ENCODE peak calls at places on chromosomes 5 and 9, in seven cellular contexts. One of them, this sample, is unnamed.

GRCh38 chr9:19550009-19550408 is 141.2 kb downstream of the ACER2 start:
- DNase-seq in mammary epithelial cell: no peak
- DNase-seq in vagina: no peak
- DNase-seq in fibroblast of mammary gland: no peak
- DNase-seq in progenitor cell of endocrine pancreas: no peak
- DNase-seq in tibial nerve: no peak
- DNase-seq in brain microvascular endothelial cell: no peak
- DNase-seq in this sample: no peak

GRCh38 chr9:123399803-123400378 is 43.9 kb downstream of the CRB2 start:
- DNase-seq in vagina: no peak
- DNase-seq in progenitor cell of endocrine pancreas: no peak
- DNase-seq in tibial nerve: no peak
- DNase-seq in mammary epithelial cell: no peak
- DNase-seq in fibroblast of mammary gland: no peak
- DNase-seq in brain microvascular endothelial cell: no peak
- DNase-seq in this sample: no peak

GRCh38 chr5:68817696-68818695 is 275.8 kb upstream of the SLC30A5 start:
- DNase-seq in brain microvascular endothelial cell: no peak
- DNase-seq in fibroblast of mammary gland: peak
- DNase-seq in mammary epithelial cell: no peak
- DNase-seq in tibial nerve: no peak
- DNase-seq in vagina: no peak
- DNase-seq in progenitor cell of endocrine pancreas: no peak
- DNase-seq in this sample: no peak

GRCh38 chr9:137745541-137745991 is 126.8 kb downstream of the EHMT1 start:
- DNase-seq in mammary epithelial cell: peak
- DNase-seq in tibial nerve: no peak
- DNase-seq in progenitor cell of endocrine pancreas: no peak
- DNase-seq in vagina: no peak
- DNase-seq in fibroblast of mammary gland: no peak
- DNase-seq in brain microvascular endothelial cell: peak
- DNase-seq in this sample: no peak

GRCh38 chr5:17024686-17025180 is 88.6 kb upstream of the MYO10 start:
- DNase-seq in vagina: no peak
- DNase-seq in tibial nerve: no peak
- DNase-seq in progenitor cell of endocrine pancreas: no peak
- DNase-seq in brain microvascular endothelial cell: peak
- DNase-seq in mammary epithelial cell: peak
- DNase-seq in fibroblast of mammary gland: peak
- DNase-seq in this sample: no peak

GRCh38 chr5:16179936-16180788 is 571 bp upstream of the MARCHF11 start:
- DNase-seq in progenitor cell of endocrine pancreas: no peak
- DNase-seq in brain microvascular endothelial cell: no peak
- DNase-seq in mammary epithelial cell: no peak
- DNase-seq in vagina: no peak
- DNase-seq in fibroblast of mammary gland: no peak
- DNase-seq in tibial nerve: no peak
- DNase-seq in this sample: no peak

GRCh38 chr5:20266068-20266467 is 278.1 kb upstream of the CDH18 start:
- DNase-seq in mammary epithelial cell: peak
- DNase-seq in progenitor cell of endocrine pancreas: no peak
- DNase-seq in brain microvascular endothelial cell: no peak
- DNase-seq in fibroblast of mammary gland: no peak
- DNase-seq in tibial nerve: no peak
- DNase-seq in vagina: no peak
- DNase-seq in this sample: no peak

GRCh38 chr5:54902817-54903473 is 82.4 kb downstream of the ESM1 start:
- DNase-seq in brain microvascular endothelial cell: no peak
- DNase-seq in tibial nerve: no peak
- DNase-seq in vagina: no peak
- DNase-seq in mammary epithelial cell: peak
- DNase-seq in progenitor cell of endocrine pancreas: no peak
- DNase-seq in fibroblast of mammary gland: peak
- DNase-seq in this sample: no peak

GRCh38 chr5:73796164-73797141 is 170.5 kb downstream of the ARHGEF28 start:
- DNase-seq in brain microvascular endothelial cell: peak
- DNase-seq in tibial nerve: peak
- DNase-seq in vagina: no peak
- DNase-seq in fibroblast of mammary gland: peak
- DNase-seq in mammary epithelial cell: peak
- DNase-seq in progenitor cell of endocrine pancreas: no peak
- DNase-seq in this sample: peak

GRCh38 chr5:171365351-171365750 is 22.3 kb upstream of the NPM1 start:
- DNase-seq in tibial nerve: no peak
- DNase-seq in mammary epithelial cell: no peak
- DNase-seq in brain microvascular endothelial cell: peak
- DNase-seq in progenitor cell of endocrine pancreas: no peak
- DNase-seq in fibroblast of mammary gland: peak
- DNase-seq in vagina: no peak
- DNase-seq in this sample: no peak

GRCh38 chr5:61802456-61802855 is 470.4 kb downstream of the ZSWIM6 start:
- DNase-seq in mammary epithelial cell: no peak
- DNase-seq in vagina: no peak
- DNase-seq in tibial nerve: no peak
- DNase-seq in progenitor cell of endocrine pancreas: no peak
- DNase-seq in fibroblast of mammary gland: no peak
- DNase-seq in brain microvascular endothelial cell: no peak
- DNase-seq in this sample: no peak

GRCh38 chr9:97910273-97910844 is 11.9 kb downstream of the TRMO start:
- DNase-seq in vagina: no peak
- DNase-seq in fibroblast of mammary gland: no peak
- DNase-seq in brain microvascular endothelial cell: no peak
- DNase-seq in tibial nerve: no peak
- DNase-seq in mammary epithelial cell: peak
- DNase-seq in progenitor cell of endocrine pancreas: no peak
- DNase-seq in this sample: no peak

GRCh38 chr5:59525957-59526356 is 367.6 kb downstream of the PDE4D start:
- DNase-seq in mammary epithelial cell: peak
- DNase-seq in progenitor cell of endocrine pancreas: no peak
- DNase-seq in brain microvascular endothelial cell: peak
- DNase-seq in vagina: no peak
- DNase-seq in fibroblast of mammary gland: peak
- DNase-seq in tibial nerve: no peak
- DNase-seq in this sample: no peak

GRCh38 chr9:85741112-85741874 is 461 bp downstream of the AGTPBP1 start:
- DNase-seq in vagina: no peak
- DNase-seq in brain microvascular endothelial cell: no peak
- DNase-seq in mammary epithelial cell: peak
- DNase-seq in fibroblast of mammary gland: peak
- DNase-seq in progenitor cell of endocrine pancreas: peak
- DNase-seq in tibial nerve: no peak
- DNase-seq in this sample: no peak

GRCh38 chr9:123346026-123346425 is 10.0 kb upstream of the CRB2 start:
- DNase-seq in brain microvascular endothelial cell: no peak
- DNase-seq in fibroblast of mammary gland: no peak
- DNase-seq in vagina: no peak
- DNase-seq in progenitor cell of endocrine pancreas: no peak
- DNase-seq in tibial nerve: no peak
- DNase-seq in mammary epithelial cell: no peak
- DNase-seq in this sample: no peak

GRCh38 chr5:56255521-56255920 is 22.4 kb upstream of the ANKRD55 start:
- DNase-seq in tibial nerve: no peak
- DNase-seq in vagina: no peak
- DNase-seq in progenitor cell of endocrine pancreas: no peak
- DNase-seq in fibroblast of mammary gland: no peak
- DNase-seq in brain microvascular endothelial cell: no peak
- DNase-seq in mammary epithelial cell: no peak
- DNase-seq in this sample: no peak

GRCh38 chr5:146766013-146766412 is 112.5 kb downstream of the PPP2R2B start:
- DNase-seq in brain microvascular endothelial cell: no peak
- DNase-seq in vagina: no peak
- DNase-seq in mammary epithelial cell: no peak
- DNase-seq in fibroblast of mammary gland: no peak
- DNase-seq in tibial nerve: no peak
- DNase-seq in progenitor cell of endocrine pancreas: no peak
- DNase-seq in this sample: no peak

GRCh38 chr5:137344723-137345322 is 154.3 kb downstream of the SPOCK1 start:
- DNase-seq in brain microvascular endothelial cell: peak
- DNase-seq in mammary epithelial cell: peak
- DNase-seq in progenitor cell of endocrine pancreas: peak
- DNase-seq in tibial nerve: peak
- DNase-seq in vagina: no peak
- DNase-seq in fibroblast of mammary gland: peak
- DNase-seq in this sample: peak

GRCh38 chr5:147175516-147176097 is 59.2 kb upstream of the STK32A start:
- DNase-seq in tibial nerve: no peak
- DNase-seq in brain microvascular endothelial cell: no peak
- DNase-seq in vagina: no peak
- DNase-seq in fibroblast of mammary gland: no peak
- DNase-seq in mammary epithelial cell: no peak
- DNase-seq in progenitor cell of endocrine pancreas: no peak
- DNase-seq in this sample: no peak

GRCh38 chr9:124598048-124598447 is 90.8 kb upstream of the NR5A1 start:
- DNase-seq in vagina: no peak
- DNase-seq in fibroblast of mammary gland: no peak
- DNase-seq in mammary epithelial cell: no peak
- DNase-seq in brain microvascular endothelial cell: no peak
- DNase-seq in progenitor cell of endocrine pancreas: no peak
- DNase-seq in tibial nerve: no peak
- DNase-seq in this sample: no peak

GRCh38 chr5:34941936-34942335 is 12.6 kb downstream of the DNAJC21 start:
- DNase-seq in brain microvascular endothelial cell: peak
- DNase-seq in progenitor cell of endocrine pancreas: no peak
- DNase-seq in tibial nerve: no peak
- DNase-seq in fibroblast of mammary gland: no peak
- DNase-seq in vagina: no peak
- DNase-seq in mammary epithelial cell: no peak
- DNase-seq in this sample: no peak

GRCh38 chr5:5676218-5676617 is 253.7 kb downstream of the ICE1 start:
- DNase-seq in vagina: no peak
- DNase-seq in fibroblast of mammary gland: no peak
- DNase-seq in brain microvascular endothelial cell: no peak
- DNase-seq in progenitor cell of endocrine pancreas: no peak
- DNase-seq in mammary epithelial cell: no peak
- DNase-seq in tibial nerve: no peak
- DNase-seq in this sample: no peak

GRCh38 chr9:135215571-135216161 is 128.2 kb downstream of the OLFM1 start:
- DNase-seq in progenitor cell of endocrine pancreas: no peak
- DNase-seq in fibroblast of mammary gland: no peak
- DNase-seq in tibial nerve: no peak
- DNase-seq in brain microvascular endothelial cell: no peak
- DNase-seq in mammary epithelial cell: peak
- DNase-seq in vagina: no peak
- DNase-seq in this sample: no peak

GRCh38 chr9:20906326-20906725 is 125.1 kb downstream of the HACD4 start:
- DNase-seq in tibial nerve: no peak
- DNase-seq in fibroblast of mammary gland: peak
- DNase-seq in progenitor cell of endocrine pancreas: no peak
- DNase-seq in mammary epithelial cell: no peak
- DNase-seq in brain microvascular endothelial cell: no peak
- DNase-seq in vagina: no peak
- DNase-seq in this sample: peak

GRCh38 chr5:69250593-69250992 is 15.9 kb downstream of the CDK7 start:
- DNase-seq in fibroblast of mammary gland: no peak
- DNase-seq in vagina: no peak
- DNase-seq in tibial nerve: no peak
- DNase-seq in mammary epithelial cell: no peak
- DNase-seq in brain microvascular endothelial cell: no peak
- DNase-seq in progenitor cell of endocrine pancreas: no peak
- DNase-seq in this sample: no peak

GRCh38 chr9:127360205-127360604 is 36.8 kb upstream of the SLC2A8 start:
- DNase-seq in mammary epithelial cell: no peak
- DNase-seq in brain microvascular endothelial cell: no peak
- DNase-seq in tibial nerve: no peak
- DNase-seq in fibroblast of mammary gland: peak
- DNase-seq in vagina: no peak
- DNase-seq in progenitor cell of endocrine pancreas: no peak
- DNase-seq in this sample: no peak
- TF ChIP-seq CTCF in mammary epithelial cell: no peak
- TF ChIP-seq CTCF in brain microvascular endothelial cell: peak
- TF ChIP-seq CTCF in tibial nerve: no peak
- TF ChIP-seq CTCF in fibroblast of mammary gland: peak
- TF ChIP-seq CTCF in vagina: no peak
- TF ChIP-seq CTCF in progenitor cell of endocrine pancreas: no peak
- TF ChIP-seq CTCF in this sample: no peak

DNA sequence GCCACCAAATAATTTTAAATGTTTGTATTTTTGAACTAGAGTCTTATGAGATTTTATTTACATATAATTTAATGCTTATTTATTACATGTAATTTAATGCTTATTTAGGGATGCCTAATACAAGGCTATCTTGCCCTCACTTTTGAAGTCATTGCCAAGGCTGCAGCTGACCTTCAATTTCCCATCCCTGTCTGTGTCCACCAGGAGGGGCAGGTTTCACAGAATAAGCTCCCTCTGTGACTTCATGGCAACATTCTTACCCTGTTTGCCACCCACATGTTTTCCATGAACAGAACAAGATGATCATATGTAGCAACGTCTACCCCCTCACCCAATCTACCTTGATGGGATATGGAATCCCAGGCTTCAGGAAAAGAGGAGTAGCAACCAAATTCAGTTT is 27.0 kb downstream of the C5 start:
- DNase-seq in brain microvascular endothelial cell: peak
- DNase-seq in vagina: no peak
- DNase-seq in fibroblast of mammary gland: peak
- DNase-seq in tibial nerve: no peak
- DNase-seq in mammary epithelial cell: peak
- DNase-seq in progenitor cell of endocrine pancreas: no peak
- DNase-seq in this sample: no peak
- TF ChIP-seq CTCF in brain microvascular endothelial cell: peak
- TF ChIP-seq CTCF in vagina: no peak
- TF ChIP-seq CTCF in fibroblast of mammary gland: peak
- TF ChIP-seq CTCF in tibial nerve: no peak
- TF ChIP-seq CTCF in mammary epithelial cell: no peak
- TF ChIP-seq CTCF in progenitor cell of endocrine pancreas: peak
- TF ChIP-seq CTCF in this sample: peak

GRCh38 chr9:101478906-101479305 is 43.3 kb upstream of the ALDOB start:
- DNase-seq in vagina: no peak
- DNase-seq in progenitor cell of endocrine pancreas: no peak
- DNase-seq in mammary epithelial cell: no peak
- DNase-seq in tibial nerve: no peak
- DNase-seq in fibroblast of mammary gland: no peak
- DNase-seq in brain microvascular endothelial cell: no peak
- DNase-seq in this sample: no peak
- TF ChIP-seq CTCF in vagina: no peak
- TF ChIP-seq CTCF in progenitor cell of endocrine pancreas: no peak
- TF ChIP-seq CTCF in mammary epithelial cell: no peak
- TF ChIP-seq CTCF in tibial nerve: no peak
- TF ChIP-seq CTCF in fibroblast of mammary gland: no peak
- TF ChIP-seq CTCF in brain microvascular endothelial cell: no peak
- TF ChIP-seq CTCF in this sample: no peak

GRCh38 chr9:133351908-133352634 is 4.1 kb downstream of the RPL7A start:
- DNase-seq in fibroblast of mammary gland: peak
- DNase-seq in tibial nerve: no peak
- DNase-seq in progenitor cell of endocrine pancreas: no peak
- DNase-seq in brain microvascular endothelial cell: peak
- DNase-seq in vagina: no peak
- DNase-seq in mammary epithelial cell: peak
- DNase-seq in this sample: no peak
- TF ChIP-seq CTCF in fibroblast of mammary gland: peak
- TF ChIP-seq CTCF in tibial nerve: peak
- TF ChIP-seq CTCF in progenitor cell of endocrine pancreas: peak
- TF ChIP-seq CTCF in brain microvascular endothelial cell: peak
- TF ChIP-seq CTCF in vagina: no peak
- TF ChIP-seq CTCF in mammary epithelial cell: peak
- TF ChIP-seq CTCF in this sample: peak

This sample was measured in AG09319.